ENCODE peak calls at places on chromosome 3, in eight cellular contexts. V, L, N, S, W, R, T and B are unnamed samples.
A peak's percentile ranks its signal among the peaks of the same experiment; 100 is the strongest.

GRCh38 chr3:137770821-137771399 is 6.8 kb downstream of the SOX14 start:
- DNase-seq in S (no peak), L (no peak), T (no peak), N (no peak), W (no peak), V (no peak), R (no peak), B (no peak)

GRCh38 chr3:23728651-23729117 is 77.1 kb upstream of the UBE2E1 start:
- DNase-seq in T (no peak), R (no peak), W (no peak), N (no peak), V (no peak), L (no peak), S (no peak), B (no peak)

GRCh38 chr3:101193957-101194356 is 126.4 kb downstream of the IMPG2 start:
- DNase-seq in R (no peak), T (peak; percentile 91), S (no peak), L (no peak), N (no peak), W (peak; percentile 46), V (no peak), B (no peak)

GRCh38 chr3:38515367-38515766 is 19.2 kb downstream of the EXOG start:
- DNase-seq in T (no peak), N (no peak), W (no peak), S (no peak), L (no peak), R (no peak), V (no peak), B (no peak)

GRCh38 chr3:125150525-125151436 is 61.8 kb downstream of the SLC12A8 start:
- DNase-seq in S (no peak), W (no peak), R (peak; percentile 46), L (no peak), V (peak; percentile 35), T (peak; percentile 66), N (peak; percentile 65), B (no peak)

GRCh38 chr3:126837773-126838172 is 133.7 kb downstream of the CHCHD6 start:
- DNase-seq in W (no peak), S (no peak), V (no peak), L (no peak), R (no peak), N (no peak), T (no peak), B (no peak)

GRCh38 chr3:186283096-186283495 is 78.9 kb downstream of the DGKG start:
- DNase-seq in S (no peak), W (no peak), L (no peak), V (no peak), N (no peak), T (peak; percentile 64), R (no peak), B (no peak)

GRCh38 chr3:73365756-73366397 is 258.9 kb downstream of the PDZRN3 start:
- DNase-seq in R (no peak), L (peak; percentile 87), T (peak; percentile 55), S (peak; percentile 80), N (no peak), W (peak; percentile 70), V (no peak), B (peak; percentile 75)

GRCh38 chr3:195394024-195394423 is 48.8 kb downstream of the ACAP2 start:
- DNase-seq in R (no peak), V (no peak), T (no peak), S (no peak), N (no peak), L (no peak), W (no peak), B (no peak)

GRCh38 chr3:124558898-124559649 is 171.2 kb upstream of the UMPS start:
- DNase-seq in R (peak; percentile 84), L (peak; percentile 92), N (no peak), T (peak; percentile 96), W (peak; percentile 93), S (peak; percentile 75), V (peak; percentile 70), B (peak; percentile 95)

GRCh38 chr3:126466886-126467610 is 8.6 kb downstream of the ZXDC start:
- DNase-seq in W (no peak), V (no peak), S (peak; percentile 52), R (no peak), T (no peak), N (no peak), L (peak; percentile 4), B (no peak)

GRCh38 chr3:174581551-174581950 is 277.6 kb upstream of the NAALADL2 start:
- DNase-seq in R (no peak), T (peak; percentile 14), W (no peak), N (no peak), L (no peak), V (no peak), S (no peak), B (no peak)

GRCh38 chr3:117443014-117443413 is 733.4 kb downstream of the TUSC7 start:
- DNase-seq in T (peak; percentile 18), W (no peak), R (no peak), S (no peak), V (no peak), N (no peak), L (no peak), B (no peak)

DNA sequence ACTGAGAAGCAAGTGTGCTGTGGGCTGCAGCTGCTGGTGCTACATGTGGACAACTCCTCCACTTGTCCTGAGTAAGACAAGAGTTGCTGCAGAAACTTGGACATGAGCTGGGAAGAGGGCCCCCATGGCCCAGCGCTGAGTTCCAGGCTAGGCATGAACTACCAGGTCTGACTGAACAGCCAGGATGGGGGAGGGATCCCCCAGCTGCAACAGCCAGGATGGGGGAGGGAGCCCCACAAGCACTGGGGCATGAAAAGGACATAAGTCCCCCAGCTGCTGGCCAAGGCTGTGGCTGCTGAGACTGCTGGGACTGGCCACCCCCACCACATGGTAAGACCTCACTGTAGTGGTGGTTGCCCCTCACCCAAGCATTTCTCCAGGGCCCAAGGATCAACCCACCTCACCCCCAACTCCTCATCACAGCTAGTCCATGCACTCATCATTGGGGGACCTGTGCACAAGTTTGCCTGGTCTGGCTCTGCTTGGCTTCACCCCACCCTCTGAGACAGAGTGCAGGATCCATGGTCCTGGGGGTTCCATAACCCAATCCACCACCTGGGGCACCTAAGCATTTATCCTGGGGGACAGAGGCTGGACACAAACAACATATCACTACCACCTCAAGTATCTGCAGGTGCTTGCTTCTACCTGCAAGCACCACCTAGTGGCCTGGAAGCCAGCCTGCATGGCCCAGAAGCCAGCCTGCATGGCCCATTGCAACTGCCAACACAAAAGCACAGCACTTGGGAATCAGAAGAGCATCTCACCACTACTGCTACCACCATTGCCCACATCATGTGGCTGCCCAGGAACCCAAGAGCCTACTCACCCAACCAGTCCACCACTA is 84.5 kb upstream of the STT3B start:
- DNase-seq in L (no peak), R (peak; percentile 50), W (no peak), T (peak; percentile 40), S (no peak), V (peak; percentile 50), N (no peak), B (no peak)
- TF ChIP-seq CTCF in L (no peak), R (no peak), W (peak; percentile 33), T (peak; percentile 71), S (no peak), V (peak; percentile 48), N (peak; percentile 68), B (peak; percentile 50)

GRCh38 chr3:51969841-51970240 is 2.6 kb upstream of the PCBP4 start:
- DNase-seq in S (no peak), T (no peak), W (no peak), R (no peak), N (no peak), V (no peak), L (no peak), B (no peak)

GRCh38 chr3:51970606-51971300 is 3.1 kb downstream of the ABHD14B start:
- DNase-seq in W (no peak), V (no peak), L (no peak), S (no peak), T (no peak), N (no peak), R (peak; percentile 60), B (no peak)

GRCh38 chr3:51967384-51968174 is at the start of gene PCBP4:
- DNase-seq in V (peak; percentile 74), T (no peak), R (peak; percentile 74), L (peak; percentile 76), S (peak; percentile 89), W (no peak), N (peak; percentile 75), B (no peak)

GRCh38 chr3:51968175-51968681 is 974 bp upstream of the PCBP4 start:
- DNase-seq in V (no peak), T (no peak), R (no peak), S (no peak), L (peak; percentile 48), W (no peak), N (no peak), B (no peak)

DNA sequence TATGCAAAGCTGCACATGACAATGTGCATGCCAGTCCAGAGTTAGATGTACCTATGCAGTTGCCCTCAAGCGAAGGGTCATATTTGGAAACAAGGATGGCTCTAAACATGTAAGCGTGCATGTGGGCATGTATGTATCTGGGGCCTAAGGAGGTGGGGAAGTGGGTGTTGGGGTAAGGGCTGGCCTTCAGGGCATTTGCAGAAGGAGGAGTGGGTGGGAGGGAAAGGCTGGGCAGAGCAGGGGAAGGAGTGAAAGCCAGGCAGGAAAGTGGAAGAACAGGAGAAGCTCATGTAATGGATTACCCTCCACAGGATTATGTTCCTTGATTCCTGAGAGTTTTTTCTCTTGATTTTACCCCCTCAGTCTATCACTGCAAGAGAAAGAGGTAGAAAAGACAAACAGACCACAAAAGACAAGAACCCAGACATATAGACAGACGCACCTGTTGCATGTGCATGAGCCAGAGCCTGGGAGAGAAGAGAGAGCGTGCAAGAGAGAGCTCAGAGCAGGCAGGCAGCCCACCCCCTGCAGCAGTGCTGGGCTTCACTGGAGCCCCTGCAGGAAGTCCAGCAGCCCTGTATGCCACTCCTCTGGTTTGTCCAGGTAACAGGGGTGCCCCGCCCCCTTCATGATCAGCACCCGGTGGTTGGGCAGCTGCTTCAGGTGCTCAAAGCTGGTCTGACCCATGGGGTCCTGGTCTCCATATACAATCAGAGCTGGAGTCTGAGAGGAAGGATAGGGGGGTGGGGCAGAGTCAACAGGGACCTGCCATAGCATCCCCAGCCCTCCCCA is 1.8 kb upstream of the PCBP4 start:
- DNase-seq in L (no peak), R (no peak), N (no peak), W (no peak), T (no peak), V (no peak), S (no peak), B (no peak)
- H3K4me3 ChIP-seq in L (no peak overlapping the region), R (no peak overlapping the region), N (no peak overlapping the region), W (no peak overlapping the region), T (no peak overlapping the region), V (no peak overlapping the region), S (no peak overlapping the region), B (peak overlapping the region; percentile 64)

DNA sequence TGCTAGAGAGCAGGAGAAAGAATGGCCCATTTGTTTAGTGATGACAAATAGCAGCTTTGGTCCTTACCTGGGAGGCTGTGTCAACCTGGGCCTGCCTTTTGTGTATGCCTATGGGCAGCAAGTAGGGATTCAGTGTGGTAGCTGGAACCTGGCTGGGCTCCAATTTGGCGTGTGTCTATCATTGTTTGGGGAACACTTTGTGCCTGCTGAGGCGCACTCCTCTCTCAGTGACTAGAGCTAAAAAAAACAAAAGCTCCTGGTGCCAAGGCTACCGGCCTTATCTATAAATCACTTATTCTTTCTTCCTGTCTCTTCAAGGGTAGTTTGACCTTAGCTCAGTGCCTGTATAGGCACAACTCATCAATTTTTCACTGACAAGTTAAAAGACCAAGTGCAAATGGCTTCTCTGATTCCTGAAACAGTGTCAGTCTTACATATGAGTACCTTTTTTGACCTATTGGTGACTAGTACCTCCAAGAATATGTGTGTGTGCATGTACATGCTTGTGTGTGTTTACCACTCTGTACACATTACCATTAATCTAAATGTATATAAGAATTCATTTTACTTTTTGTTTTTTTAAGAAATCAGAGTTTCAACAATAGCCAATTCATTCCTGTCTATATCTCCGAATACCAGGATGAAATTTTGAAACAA is 54.6 kb downstream of the GMNC start:
- DNase-seq in L (peak; percentile 23), R (peak; percentile 96), N (no peak), W (no peak), T (peak; percentile 35), S (peak; percentile 76), V (peak; percentile 69), B (no peak)
- TF ChIP-seq CTCF in L (no peak), R (no peak), N (no peak), W (no peak), T (no peak), S (no peak), V (no peak), B (no peak)

GRCh38 chr3:107068980-107069379 is 308.3 kb upstream of the CCDC54 start:
- DNase-seq in S (no peak), R (no peak), N (no peak), V (no peak), L (no peak), W (peak; percentile 90), T (peak; percentile 95), B (peak; percentile 70)
- H3K4me3 ChIP-seq in S (no peak overlapping the region), R (no peak overlapping the region), N (no peak overlapping the region), V (no peak overlapping the region), L (no peak overlapping the region), W (no peak overlapping the region), T (no peak overlapping the region), B (no peak overlapping the region)